ENCODE peak calls at places on chromosomes 5 and 9, in seven cellular contexts. One of them, this sample, is unnamed.

GRCh38 chr5:28505121-28505520 is 1466.7 kb upstream of the CDH9 start:
- DNase-seq in nephron progenitor cell: no peak
- DNase-seq in foreskin fibroblast: no peak
- DNase-seq in progenitor cell of endocrine pancreas: no peak
- DNase-seq in WTC11: no peak
- DNase-seq in Peyer's patch: no peak
- DNase-seq in AG10803: no peak
- DNase-seq in this sample: no peak

GRCh38 chr5:88660947-88661869 is 221.8 kb downstream of the MEF2C start:
- DNase-seq in AG10803: peak
- DNase-seq in foreskin fibroblast: peak
- DNase-seq in WTC11: peak
- DNase-seq in nephron progenitor cell: peak
- DNase-seq in progenitor cell of endocrine pancreas: peak
- DNase-seq in Peyer's patch: no peak
- DNase-seq in this sample: no peak

GRCh38 chr5:158451983-158452710 is 593.2 kb upstream of the CLINT1 start:
- DNase-seq in progenitor cell of endocrine pancreas: no peak
- DNase-seq in Peyer's patch: no peak
- DNase-seq in WTC11: no peak
- DNase-seq in nephron progenitor cell: no peak
- DNase-seq in AG10803: no peak
- DNase-seq in foreskin fibroblast: no peak
- DNase-seq in this sample: no peak

GRCh38 chr9:137482094-137482781 is 23.1 kb upstream of the NSMF start:
- DNase-seq in progenitor cell of endocrine pancreas: no peak
- DNase-seq in WTC11: no peak
- DNase-seq in nephron progenitor cell: no peak
- DNase-seq in Peyer's patch: no peak
- DNase-seq in foreskin fibroblast: peak
- DNase-seq in AG10803: peak
- DNase-seq in this sample: no peak

GRCh38 chr5:154134499-154134898 is 56.0 kb upstream of the GALNT10 start:
- DNase-seq in WTC11: no peak
- DNase-seq in AG10803: no peak
- DNase-seq in nephron progenitor cell: no peak
- DNase-seq in Peyer's patch: no peak
- DNase-seq in foreskin fibroblast: no peak
- DNase-seq in progenitor cell of endocrine pancreas: no peak
- DNase-seq in this sample: no peak

GRCh38 chr9:129898205-129898604 is 62.9 kb downstream of the USP20 start:
- DNase-seq in progenitor cell of endocrine pancreas: no peak
- DNase-seq in AG10803: peak
- DNase-seq in WTC11: no peak
- DNase-seq in nephron progenitor cell: no peak
- DNase-seq in Peyer's patch: no peak
- DNase-seq in foreskin fibroblast: no peak
- DNase-seq in this sample: no peak

GRCh38 chr5:95771109-95771708 is 40.1 kb downstream of the RHOBTB3 start:
- DNase-seq in foreskin fibroblast: no peak
- DNase-seq in WTC11: no peak
- DNase-seq in nephron progenitor cell: no peak
- DNase-seq in AG10803: no peak
- DNase-seq in Peyer's patch: no peak
- DNase-seq in progenitor cell of endocrine pancreas: no peak
- DNase-seq in this sample: no peak

GRCh38 chr5:58751222-58751621 is 168.3 kb downstream of the RAB3C start:
- DNase-seq in AG10803: no peak
- DNase-seq in Peyer's patch: no peak
- DNase-seq in foreskin fibroblast: peak
- DNase-seq in nephron progenitor cell: no peak
- DNase-seq in WTC11: no peak
- DNase-seq in progenitor cell of endocrine pancreas: no peak
- DNase-seq in this sample: no peak

GRCh38 chr5:41874512-41875060 is 4.4 kb upstream of the OXCT1 start:
- DNase-seq in nephron progenitor cell: no peak
- DNase-seq in WTC11: no peak
- DNase-seq in foreskin fibroblast: no peak
- DNase-seq in progenitor cell of endocrine pancreas: no peak
- DNase-seq in AG10803: no peak
- DNase-seq in Peyer's patch: no peak
- DNase-seq in this sample: no peak

GRCh38 chr5:54013556-54014157 is 296.7 kb downstream of the ARL15 start:
- DNase-seq in nephron progenitor cell: no peak
- DNase-seq in progenitor cell of endocrine pancreas: no peak
- DNase-seq in foreskin fibroblast: peak
- DNase-seq in WTC11: no peak
- DNase-seq in Peyer's patch: no peak
- DNase-seq in AG10803: peak
- DNase-seq in this sample: no peak

GRCh38 chr5:103450333-103451061 is 112.1 kb downstream of the NUDT12 start:
- DNase-seq in progenitor cell of endocrine pancreas: no peak
- DNase-seq in nephron progenitor cell: no peak
- DNase-seq in foreskin fibroblast: peak
- DNase-seq in Peyer's patch: no peak
- DNase-seq in WTC11: no peak
- DNase-seq in AG10803: peak
- DNase-seq in this sample: no peak

GRCh38 chr5:6634327-6634713 is 1.1 kb downstream of the SRD5A1 start:
- DNase-seq in nephron progenitor cell: no peak
- DNase-seq in WTC11: no peak
- DNase-seq in foreskin fibroblast: no peak
- DNase-seq in AG10803: peak
- DNase-seq in progenitor cell of endocrine pancreas: no peak
- DNase-seq in Peyer's patch: no peak
- DNase-seq in this sample: no peak

GRCh38 chr5:138282918-138283742 is 8.7 kb upstream of the GFRA3 start:
- DNase-seq in nephron progenitor cell: peak
- DNase-seq in foreskin fibroblast: peak
- DNase-seq in progenitor cell of endocrine pancreas: peak
- DNase-seq in WTC11: peak
- DNase-seq in AG10803: peak
- DNase-seq in Peyer's patch: no peak
- DNase-seq in this sample: no peak

GRCh38 chr9:100352201-100352726 is 478 bp downstream of the TEX10 start:
- DNase-seq in progenitor cell of endocrine pancreas: no peak
- DNase-seq in nephron progenitor cell: no peak
- DNase-seq in WTC11: peak
- DNase-seq in Peyer's patch: peak
- DNase-seq in AG10803: peak
- DNase-seq in foreskin fibroblast: no peak
- DNase-seq in this sample: peak

GRCh38 chr5:40754381-40755092 is 1.2 kb downstream of the TTC33 start:
- DNase-seq in AG10803: peak
- DNase-seq in progenitor cell of endocrine pancreas: no peak
- DNase-seq in foreskin fibroblast: no peak
- DNase-seq in WTC11: no peak
- DNase-seq in nephron progenitor cell: no peak
- DNase-seq in Peyer's patch: no peak
- DNase-seq in this sample: no peak

GRCh38 chr9:2493106-2493505 is 128.5 kb upstream of the VLDLR start:
- DNase-seq in nephron progenitor cell: no peak
- DNase-seq in Peyer's patch: no peak
- DNase-seq in foreskin fibroblast: peak
- DNase-seq in progenitor cell of endocrine pancreas: no peak
- DNase-seq in WTC11: no peak
- DNase-seq in AG10803: peak
- DNase-seq in this sample: no peak

GRCh38 chr5:179680780-179681411 is at the start of gene CBY3:
- DNase-seq in foreskin fibroblast: no peak
- DNase-seq in nephron progenitor cell: no peak
- DNase-seq in WTC11: no peak
- DNase-seq in AG10803: peak
- DNase-seq in Peyer's patch: no peak
- DNase-seq in progenitor cell of endocrine pancreas: no peak
- DNase-seq in this sample: no peak

GRCh38 chr5:136137497-136138220 is 5.0 kb downstream of the SMAD5 start:
- DNase-seq in Peyer's patch: no peak
- DNase-seq in progenitor cell of endocrine pancreas: no peak
- DNase-seq in AG10803: peak
- DNase-seq in foreskin fibroblast: no peak
- DNase-seq in WTC11: no peak
- DNase-seq in nephron progenitor cell: no peak
- DNase-seq in this sample: no peak

GRCh38 chr9:92607088-92607487 is 62.8 kb downstream of the IPPK start:
- DNase-seq in foreskin fibroblast: no peak
- DNase-seq in Peyer's patch: no peak
- DNase-seq in WTC11: no peak
- DNase-seq in AG10803: peak
- DNase-seq in nephron progenitor cell: no peak
- DNase-seq in progenitor cell of endocrine pancreas: no peak
- DNase-seq in this sample: no peak

GRCh38 chr5:38590846-38591245 is 34.4 kb upstream of the LIFR start:
- DNase-seq in AG10803: no peak
- DNase-seq in Peyer's patch: no peak
- DNase-seq in progenitor cell of endocrine pancreas: no peak
- DNase-seq in WTC11: no peak
- DNase-seq in foreskin fibroblast: no peak
- DNase-seq in nephron progenitor cell: no peak
- DNase-seq in this sample: no peak

GRCh38 chr9:8660383-8660782 is 860.8 kb upstream of the DMAC1 start:
- DNase-seq in AG10803: no peak
- DNase-seq in WTC11: no peak
- DNase-seq in Peyer's patch: no peak
- DNase-seq in foreskin fibroblast: no peak
- DNase-seq in nephron progenitor cell: no peak
- DNase-seq in progenitor cell of endocrine pancreas: no peak
- DNase-seq in this sample: no peak

GRCh38 chr9:69431203-69431602 is 106.2 kb downstream of the ENTREP1 start:
- DNase-seq in nephron progenitor cell: no peak
- DNase-seq in Peyer's patch: no peak
- DNase-seq in WTC11: no peak
- DNase-seq in AG10803: no peak
- DNase-seq in foreskin fibroblast: no peak
- DNase-seq in progenitor cell of endocrine pancreas: no peak
- DNase-seq in this sample: no peak

GRCh38 chr5:158935215-158935614 is 164.5 kb downstream of the EBF1 start:
- DNase-seq in Peyer's patch: no peak
- DNase-seq in progenitor cell of endocrine pancreas: no peak
- DNase-seq in AG10803: no peak
- DNase-seq in foreskin fibroblast: no peak
- DNase-seq in WTC11: no peak
- DNase-seq in nephron progenitor cell: no peak
- DNase-seq in this sample: no peak

DNA sequence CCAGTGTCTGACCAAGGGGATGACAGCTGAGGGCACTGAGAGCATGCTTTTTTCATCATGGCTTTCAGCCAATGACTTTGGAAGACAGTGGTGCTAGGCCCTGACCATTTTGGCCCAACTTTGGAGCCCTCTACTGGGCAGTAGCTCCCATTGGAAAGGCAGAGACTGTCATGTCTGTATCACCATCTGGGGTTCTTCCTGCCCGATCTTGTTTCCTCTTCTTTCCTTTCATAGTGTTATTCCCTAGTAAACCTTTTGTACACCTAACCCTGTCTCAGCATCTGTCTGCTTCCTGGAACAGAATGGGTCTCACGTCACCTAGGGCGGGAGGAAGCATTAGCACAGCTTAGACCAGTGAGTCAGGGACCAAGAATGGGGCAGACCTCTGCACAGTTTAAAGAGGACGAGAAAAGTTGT is 97.4 kb upstream of the MAST4 start:
- DNase-seq in foreskin fibroblast: no peak
- DNase-seq in AG10803: peak
- DNase-seq in Peyer's patch: no peak
- DNase-seq in nephron progenitor cell: no peak
- DNase-seq in WTC11: no peak
- DNase-seq in progenitor cell of endocrine pancreas: no peak
- DNase-seq in this sample: no peak
- TF ChIP-seq CTCF in foreskin fibroblast: no peak
- TF ChIP-seq CTCF in AG10803: peak
- TF ChIP-seq CTCF in Peyer's patch: no peak
- TF ChIP-seq CTCF in nephron progenitor cell: no peak
- TF ChIP-seq CTCF in WTC11: no peak
- TF ChIP-seq CTCF in progenitor cell of endocrine pancreas: no peak
- TF ChIP-seq CTCF in this sample: no peak

GRCh38 chr5:128695791-128696520 is 157.9 kb upstream of the FBN2 start:
- DNase-seq in nephron progenitor cell: no peak
- DNase-seq in foreskin fibroblast: peak
- DNase-seq in AG10803: no peak
- DNase-seq in progenitor cell of endocrine pancreas: no peak
- DNase-seq in WTC11: peak
- DNase-seq in Peyer's patch: no peak
- DNase-seq in this sample: no peak
- TF ChIP-seq CTCF in nephron progenitor cell: peak
- TF ChIP-seq CTCF in foreskin fibroblast: peak
- TF ChIP-seq CTCF in AG10803: no peak
- TF ChIP-seq CTCF in progenitor cell of endocrine pancreas: peak
- TF ChIP-seq CTCF in WTC11: peak
- TF ChIP-seq CTCF in Peyer's patch: no peak
- TF ChIP-seq CTCF in this sample: no peak

GRCh38 chr9:108419379-108419778 is 436.4 kb downstream of the ACTL7B start:
- DNase-seq in WTC11: no peak
- DNase-seq in Peyer's patch: no peak
- DNase-seq in foreskin fibroblast: no peak
- DNase-seq in progenitor cell of endocrine pancreas: no peak
- DNase-seq in AG10803: no peak
- DNase-seq in nephron progenitor cell: no peak
- DNase-seq in this sample: no peak

GRCh38 chr9:108417726-108418125 is 438.1 kb downstream of the ACTL7B start:
- DNase-seq in progenitor cell of endocrine pancreas: no peak
- DNase-seq in WTC11: no peak
- DNase-seq in Peyer's patch: no peak
- DNase-seq in foreskin fibroblast: peak
- DNase-seq in AG10803: peak
- DNase-seq in nephron progenitor cell: no peak
- DNase-seq in this sample: no peak

DNA sequence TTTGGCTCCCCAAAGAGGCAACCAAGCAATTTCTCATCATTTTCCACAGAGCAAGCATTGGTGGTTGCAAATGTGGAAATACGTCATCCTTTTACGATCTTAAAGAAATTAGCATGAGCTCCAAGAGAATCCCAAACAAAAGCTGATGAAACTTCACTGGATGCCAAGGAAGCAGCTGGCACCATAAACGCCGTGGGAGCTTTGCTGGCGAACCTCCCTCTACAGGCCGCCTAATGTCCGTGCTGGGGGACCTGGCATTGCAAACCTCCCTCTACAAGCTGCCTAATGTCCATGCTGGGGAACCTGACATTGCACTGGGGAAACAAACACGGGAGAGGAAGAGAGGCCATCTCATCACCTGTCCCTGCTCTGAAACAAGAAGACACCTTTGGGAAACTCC is 432.3 kb downstream of the ACTL7B start:
- DNase-seq in Peyer's patch: no peak
- DNase-seq in WTC11: no peak
- DNase-seq in AG10803: no peak
- DNase-seq in progenitor cell of endocrine pancreas: no peak
- DNase-seq in foreskin fibroblast: no peak
- DNase-seq in nephron progenitor cell: no peak
- DNase-seq in this sample: no peak
- TF ChIP-seq CTCF in Peyer's patch: no peak
- TF ChIP-seq CTCF in WTC11: no peak
- TF ChIP-seq CTCF in AG10803: no peak
- TF ChIP-seq CTCF in progenitor cell of endocrine pancreas: no peak
- TF ChIP-seq CTCF in foreskin fibroblast: no peak
- TF ChIP-seq CTCF in nephron progenitor cell: no peak
- TF ChIP-seq CTCF in this sample: no peak

DNA sequence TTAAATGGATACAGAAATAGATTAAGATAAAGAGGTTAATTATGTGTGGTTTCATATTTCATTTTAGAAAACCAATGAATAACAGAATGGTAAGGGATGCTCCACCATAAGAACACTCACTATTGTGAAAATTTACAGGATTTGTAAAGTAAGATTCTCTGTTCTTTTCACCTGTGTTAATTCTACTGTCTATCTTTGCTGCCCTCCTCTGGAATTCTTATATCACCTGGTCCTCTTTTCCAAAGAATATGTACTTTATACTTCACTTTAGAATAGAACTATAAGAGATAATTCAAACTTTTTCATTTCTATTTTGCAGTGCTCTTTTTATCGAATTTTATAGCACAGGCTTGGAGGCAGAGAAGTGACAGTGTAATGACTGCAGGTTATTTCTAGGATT is 213.4 kb downstream of the LURAP1L start:
- DNase-seq in AG10803: no peak
- DNase-seq in progenitor cell of endocrine pancreas: no peak
- DNase-seq in nephron progenitor cell: no peak
- DNase-seq in foreskin fibroblast: no peak
- DNase-seq in WTC11: no peak
- DNase-seq in Peyer's patch: no peak
- DNase-seq in this sample: no peak
- TF ChIP-seq CTCF in AG10803: peak
- TF ChIP-seq CTCF in progenitor cell of endocrine pancreas: no peak
- TF ChIP-seq CTCF in nephron progenitor cell: no peak
- TF ChIP-seq CTCF in foreskin fibroblast: no peak
- TF ChIP-seq CTCF in WTC11: no peak
- TF ChIP-seq CTCF in Peyer's patch: no peak
- TF ChIP-seq CTCF in this sample: no peak

This sample was measured in omental fat pad.